ENCODE peak calls at places on chromosomes 12 and 14, in four cellular contexts. B is H1, Z is HepG2, O is K562. Q is an unnamed sample.

GRCh38 chr14:62162998-62163589 is 400.9 kb downstream of the SNAPC1 start:
- DNase-seq in B (peak), Z (peak), O (peak), Q (peak)

GRCh38 chr14:56004323-56004722 is 113.9 kb upstream of the PELI2 start:
- DNase-seq in B (no peak), Z (no peak), O (no peak), Q (no peak)

GRCh38 chr14:50762001-50762930 is 68.7 kb downstream of the NIN start:
- DNase-seq in B (no peak), Z (no peak), O (no peak), Q (no peak)

GRCh38 chr12:130164216-130164542 is 1.9 kb downstream of the FZD10 start:
- DNase-seq in B (no peak), Z (no peak), O (no peak), Q (no peak)

GRCh38 chr14:54438703-54439102 is 2.5 kb downstream of the CNIH1 start:
- DNase-seq in B (no peak), Z (no peak), O (no peak), Q (no peak)

GRCh38 chr12:32671930-32672785 is 6.9 kb upstream of the DNM1L start:
- DNase-seq in B (no peak), Z (peak), O (peak), Q (peak)

GRCh38 chr14:40053396-40053795 is 621.2 kb upstream of the FBXO33 start:
- DNase-seq in B (no peak), Z (no peak), O (no peak), Q (no peak)

GRCh38 chr12:125403145-125403789 is 338.0 kb downstream of the AACS start:
- DNase-seq in B (peak), Z (peak), O (peak), Q (peak)

GRCh38 chr12:15227004-15227679 is 5.9 kb upstream of the RERG start:
- DNase-seq in B (no peak), Z (peak), O (peak), Q (peak)

GRCh38 chr14:73243341-73243740 is 6.0 kb downstream of the PAPLN start:
- DNase-seq in B (no peak), Z (no peak), O (no peak), Q (no peak)

GRCh38 chr12:38384816-38385491 is 68.4 kb downstream of the ALG10B start:
- DNase-seq in B (peak), Z (peak), O (no peak), Q (no peak)

GRCh38 chr12:115320967-115321366 is 637.0 kb upstream of the TBX3 start:
- DNase-seq in B (no peak), Z (no peak), O (no peak), Q (no peak)

GRCh38 chr12:50055831-50056628 is 1.4 kb upstream of the ASIC1 start:
- DNase-seq in B (no peak), Z (peak), O (peak), Q (peak)

GRCh38 chr14:88503754-88504406 is 50.9 kb downstream of the PTPN21 start:
- DNase-seq in B (no peak), Z (no peak), O (no peak), Q (no peak)

GRCh38 chr12:67594888-67595287 is 53.7 kb upstream of the DYRK2 start:
- DNase-seq in B (no peak), Z (no peak), O (no peak), Q (peak)

GRCh38 chr14:68198713-68199464 is 379.3 kb downstream of the RAD51B start:
- DNase-seq in B (no peak), Z (peak), O (no peak), Q (no peak)

GRCh38 chr12:123983822-123984485 is 10.9 kb downstream of the ZNF664 start:
- DNase-seq in B (no peak), Z (peak), O (no peak), Q (peak)

GRCh38 chr12:120791669-120792176 is 66.1 kb downstream of the ACADS start:
- DNase-seq in B (no peak), Z (no peak), O (no peak), Q (no peak)

GRCh38 chr12:761276-761675 is 8.9 kb downstream of the WNK1 start:
- DNase-seq in B (no peak), Z (no peak), O (no peak), Q (no peak)

GRCh38 chr14:51868405-51868804 is 8.0 kb downstream of the GNG2 start:
- DNase-seq in B (no peak), Z (no peak), O (no peak), Q (no peak)

GRCh38 chr12:45220366-45220931 is 4.6 kb downstream of the ANO6 start:
- DNase-seq in B (no peak), Z (no peak), O (no peak), Q (no peak)

GRCh38 chr12:51270067-51270846 is at the start of gene SMAGP:
- DNase-seq in B (no peak), Z (peak), O (peak), Q (peak)

GRCh38 chr12:31246470-31246850 is 79.5 kb downstream of the SINHCAF start:
- DNase-seq in B (no peak), Z (no peak), O (no peak), Q (no peak)

GRCh38 chr12:9064815-9065606 is 50.7 kb downstream of the A2M start:
- DNase-seq in B (peak), Z (peak), O (no peak), Q (peak)

GRCh38 chr12:38144601-38145436 is 171.8 kb upstream of the ALG10B start:
- DNase-seq in B (no peak), Z (no peak), O (no peak), Q (no peak)

GRCh38 chr12:116200812-116201211 is 76.7 kb downstream of the MED13L start:
- DNase-seq in B (no peak), Z (no peak), O (no peak), Q (no peak)

GRCh38 chr14:80298491-80299017 is 87.2 kb upstream of the DIO2 start:
- DNase-seq in B (no peak), Z (no peak), O (no peak), Q (no peak)

GRCh38 chr14:80300351-80300750 is 89.0 kb upstream of the DIO2 start:
- DNase-seq in B (no peak), Z (no peak), O (no peak), Q (no peak)

GRCh38 chr14:80304125-80304766 is 92.9 kb upstream of the DIO2 start:
- DNase-seq in B (no peak), Z (no peak), O (no peak), Q (no peak)
- TF ChIP-seq JUN in B (no peak), Z (no peak), O (no peak), Q (no peak)

DNA sequence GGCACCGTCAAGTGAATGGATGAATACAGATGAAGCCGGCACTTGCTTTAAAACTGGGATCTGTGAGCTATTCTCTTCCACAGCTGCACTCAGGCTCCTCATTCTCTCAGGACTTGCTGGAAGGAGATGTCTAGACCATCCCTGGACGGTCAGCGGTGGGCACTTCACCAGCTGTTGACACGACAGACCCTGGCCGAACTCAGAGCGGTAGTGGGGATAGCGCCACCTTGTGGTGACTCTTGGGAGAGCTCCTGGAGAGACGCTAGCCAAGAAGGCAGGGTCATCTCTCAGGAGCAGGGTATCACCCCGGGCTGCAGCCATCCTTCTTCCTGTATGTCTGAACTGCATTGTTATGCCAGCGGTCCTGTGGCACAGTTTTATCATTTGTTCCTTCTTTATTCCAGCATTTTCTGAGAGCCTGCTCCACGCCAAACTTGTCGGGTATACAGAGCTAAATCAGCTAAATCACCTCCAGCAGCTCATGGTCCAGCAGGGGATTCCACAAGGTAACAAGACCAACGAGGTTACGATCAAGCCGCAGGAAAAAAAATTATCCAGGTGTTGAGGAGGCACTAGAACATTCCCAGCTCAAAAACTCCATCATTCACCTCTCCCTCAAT is 10.0 kb downstream of the WNT1 start:
- DNase-seq in B (no peak), Z (peak), O (peak), Q (peak)
- TF ChIP-seq RFX5 in B (no peak), Z (no peak), O (no peak), Q (no peak)

GRCh38 chr12:82357845-82358199 is 365 bp downstream of the CCDC59 start:
- DNase-seq in B (no peak), Z (peak), O (peak), Q (no peak)

GRCh38 chr12:82357340-82357739 is 847 bp downstream of the CCDC59 start:
- DNase-seq in B (no peak), Z (no peak), O (no peak), Q (no peak)

GRCh38 chr12:82358200-82359114 is at the start of the genes CCDC59 and METTL25:
- DNase-seq in B (peak), Z (peak), O (peak), Q (peak)

GRCh38 chr12:82361461-82361915 is 3.2 kb downstream of the METTL25 start:
- DNase-seq in B (no peak), Z (no peak), O (no peak), Q (no peak)

DNA sequence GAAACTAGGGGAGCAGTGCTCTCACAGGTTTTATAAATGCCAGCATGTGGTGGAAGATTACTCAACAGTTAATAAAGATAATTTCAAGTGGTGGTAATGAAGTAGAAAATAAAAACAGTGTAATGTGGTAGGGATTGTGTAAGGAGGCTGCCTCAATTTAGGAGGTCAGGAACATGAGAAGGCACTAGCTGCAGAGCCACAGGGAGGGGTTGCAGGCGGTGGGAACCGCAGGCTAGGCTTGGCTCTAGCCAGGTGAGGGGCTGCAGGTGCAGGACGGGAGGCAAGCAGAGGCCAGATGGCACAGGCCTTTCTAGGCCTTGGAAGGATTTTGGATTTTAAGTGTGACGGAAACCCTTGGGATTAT is 768 bp downstream of the METTL25 start:
- DNase-seq in B (no peak), Z (no peak), O (no peak), Q (no peak)
- TF ChIP-seq JUN in B (no peak), Z (no peak), O (no peak), Q (no peak)

DNA sequence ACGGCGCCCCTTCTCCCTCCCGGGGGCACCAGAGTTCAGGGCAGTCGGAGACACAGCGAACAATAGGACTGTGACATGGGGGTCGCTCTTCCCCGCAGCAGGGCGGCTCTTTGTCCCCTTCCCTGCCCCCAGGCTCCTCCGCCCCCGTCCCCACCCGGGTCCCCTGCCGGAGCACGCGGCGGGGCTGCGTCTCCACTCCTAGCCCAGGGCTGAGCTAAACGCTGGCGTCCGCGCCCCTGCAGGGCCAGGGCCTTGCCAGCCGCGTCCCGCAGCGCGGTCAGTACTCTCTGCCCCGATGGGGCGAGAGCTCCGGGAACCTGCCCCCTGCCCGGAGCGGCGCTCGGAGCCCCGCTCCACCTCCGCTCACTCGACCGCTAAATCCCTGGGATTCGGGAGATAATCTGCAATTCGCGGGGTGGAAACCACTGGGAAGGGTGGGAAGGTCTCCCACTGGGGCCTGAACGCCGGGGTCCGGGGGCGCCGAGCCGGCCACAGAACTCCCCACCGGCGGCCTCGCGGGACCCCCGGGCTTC is 825 bp upstream of the CCDC85C start:
- DNase-seq in B (no peak), Z (no peak), O (peak), Q (peak)
- TF ChIP-seq RFX5 in B (no peak), Z (no peak), O (no peak), Q (no peak)

GRCh38 chr14:91009501-91010152 is 50.8 kb downstream of the RPS6KA5 start:
- DNase-seq in B (no peak), Z (no peak), O (no peak), Q (no peak)
- TF ChIP-seq JUN in B (no peak), Z (no peak), O (no peak), Q (no peak)

DNA sequence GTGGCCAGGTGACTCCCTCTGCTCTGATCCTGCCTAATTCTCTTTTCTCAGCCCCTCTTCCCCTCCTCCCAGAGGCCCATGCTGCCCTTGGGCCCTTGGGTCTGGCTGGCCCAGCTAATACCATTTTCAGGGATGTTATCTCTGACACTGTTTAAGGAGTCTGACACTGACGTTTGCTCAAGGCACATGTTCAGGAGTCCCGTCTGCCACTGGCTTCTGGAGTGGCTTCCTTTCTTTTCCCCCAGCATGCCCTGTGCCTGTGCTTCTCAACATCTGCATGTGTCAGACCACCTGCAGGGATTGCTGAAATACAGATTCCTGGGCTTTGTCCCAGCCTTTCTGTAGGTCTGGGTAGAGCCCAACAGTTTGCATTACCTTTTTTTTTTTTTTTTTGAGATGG is 128.9 kb downstream of the BCL11B start:
- DNase-seq in B (no peak), Z (no peak), O (no peak), Q (no peak)
- TF ChIP-seq RFX5 in B (no peak), Z (no peak), O (no peak), Q (no peak)

GRCh38 chr12:52951126-52951525 is 2.2 kb downstream of the KRT18 start:
- DNase-seq in B (no peak), Z (no peak), O (no peak), Q (no peak)

GRCh38 chr12:52953181-52953841 is 4.4 kb downstream of the KRT18 start:
- DNase-seq in B (no peak), Z (no peak), O (no peak), Q (no peak)

GRCh38 chr12:52950553-52950952 is 1.6 kb downstream of the KRT18 start:
- DNase-seq in B (no peak), Z (no peak), O (peak), Q (no peak)

GRCh38 chr12:52951640-52952039 is 2.7 kb downstream of the KRT18 start:
- DNase-seq in B (no peak), Z (no peak), O (no peak), Q (no peak)

DNA sequence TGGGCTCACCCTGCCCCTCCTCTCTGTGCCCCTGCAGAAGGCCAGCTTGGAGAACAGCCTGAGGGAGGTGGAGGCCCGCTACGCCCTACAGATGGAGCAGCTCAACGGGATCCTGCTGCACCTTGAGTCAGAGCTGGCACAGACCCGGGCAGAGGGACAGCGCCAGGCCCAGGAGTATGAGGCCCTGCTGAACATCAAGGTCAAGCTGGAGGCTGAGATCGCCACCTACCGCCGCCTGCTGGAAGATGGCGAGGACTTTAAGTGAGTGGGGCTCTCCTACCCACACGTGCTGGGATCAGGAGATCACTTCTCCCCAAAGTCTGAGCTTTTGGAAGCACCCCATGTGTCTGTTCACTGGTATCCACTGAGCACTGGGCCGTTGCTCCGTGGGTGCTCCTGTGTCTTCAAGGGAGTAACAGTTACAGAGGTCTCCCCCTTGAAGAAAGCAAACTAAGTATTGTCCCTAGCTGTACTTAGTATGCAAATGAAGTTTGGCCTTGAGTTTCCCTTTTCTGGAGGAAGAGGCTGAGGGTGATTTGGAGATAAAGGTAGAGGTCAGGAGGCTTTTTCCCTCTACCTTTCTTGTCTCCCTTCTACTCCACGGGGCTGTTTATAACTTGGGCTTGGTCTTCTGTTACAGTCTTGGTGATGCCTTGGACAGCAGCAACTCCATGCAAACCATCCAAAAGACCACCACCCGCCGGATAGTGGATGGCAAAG is 3.3 kb downstream of the KRT18 start:
- DNase-seq in B (no peak), Z (no peak), O (peak), Q (peak)
- TF ChIP-seq JUN in B (no peak), Z (no peak), O (no peak), Q (no peak)

GRCh38 chr14:58705066-58705465 is 67.3 kb downstream of the DACT1 start:
- DNase-seq in B (no peak), Z (no peak), O (no peak), Q (no peak)
- TF ChIP-seq RFX5 in B (no peak), Z (no peak), O (no peak), Q (no peak)

GRCh38 chr14:24259282-24260025 is 3.5 kb downstream of the TGM1 start:
- DNase-seq in B (no peak), Z (no peak), O (no peak), Q (no peak)
- TF ChIP-seq JUN in B (no peak), Z (no peak), O (no peak), Q (no peak)

Q was measured in A549.